ENCODE peak calls at places on chromosome 1, in nine cellular contexts. D, Q, U, N, G, S, R, E and Z are unnamed samples.

GRCh38 chr1:226424228-226425003 is 16.5 kb upstream of the PARP1 start:
- DNase-seq in S (peak; percentile 52), Q (peak; percentile 61), E (peak; percentile 45), G (peak; percentile 56), U (peak; percentile 72), D (no peak), R (no peak), N (peak; percentile 39), Z (peak; percentile 61)

GRCh38 chr1:89369331-89369730 is 5.5 kb downstream of the GBP6 start:
- DNase-seq in U (no peak), G (no peak), N (no peak), D (no peak), R (no peak), Q (no peak), S (no peak), E (no peak), Z (no peak)

GRCh38 chr1:226628624-226629155 is 80.1 kb downstream of the STUM start:
- DNase-seq in U (no peak), E (no peak), N (no peak), Q (no peak), R (peak; percentile 39), G (no peak), D (no peak), S (no peak), Z (no peak)

GRCh38 chr1:247322849-247323586 is 8.6 kb downstream of the ZNF496 start:
- DNase-seq in E (no peak), Q (no peak), G (peak; percentile 39), D (no peak), S (no peak), U (no peak), N (no peak), R (no peak), Z (no peak)

GRCh38 chr1:42922687-42923366 is 35.8 kb downstream of the SLC2A1 start:
- DNase-seq in U (peak; percentile 67), N (peak; percentile 63), R (no peak), Q (peak; percentile 76), D (peak; percentile 85), G (peak; percentile 84), E (peak; percentile 85), S (peak; percentile 58), Z (peak; percentile 79)

GRCh38 chr1:245997471-245998258 is 509.4 kb downstream of the SMYD3 start:
- DNase-seq in G (no peak), N (peak; percentile 73), D (no peak), S (peak; percentile 88), R (peak; percentile 88), E (no peak), Q (no peak), U (peak; percentile 46), Z (peak; percentile 64)

GRCh38 chr1:35777109-35777508 is 7.3 kb upstream of the CLSPN start:
- DNase-seq in G (no peak), S (no peak), Q (no peak), N (no peak), D (no peak), R (no peak), E (peak; percentile 15), U (no peak), Z (no peak)

GRCh38 chr1:93340090-93340489 is 5.6 kb upstream of the DR1 start:
- DNase-seq in U (no peak), E (no peak), G (no peak), S (no peak), N (no peak), Q (no peak), D (no peak), R (no peak), Z (no peak)

GRCh38 chr1:203441811-203442210 is 33.8 kb upstream of the PRELP start:
- DNase-seq in S (no peak), D (peak; percentile 94), Q (no peak), G (no peak), U (no peak), E (no peak), N (no peak), R (no peak), Z (no peak)

GRCh38 chr1:160244209-160244608 is 18.1 kb downstream of the DCAF8 start:
- DNase-seq in S (no peak), U (no peak), G (no peak), N (no peak), E (no peak), R (no peak), D (no peak), Q (no peak), Z (no peak)

GRCh38 chr1:192086643-192087042 is 71.6 kb upstream of the RGS18 start:
- DNase-seq in S (no peak), D (no peak), N (no peak), U (no peak), G (no peak), Q (no peak), E (no peak), R (no peak), Z (no peak)

GRCh38 chr1:154557939-154558609 is 388 bp downstream of the UBE2Q1 start:
- DNase-seq in G (no peak), E (peak; percentile 61), R (peak; percentile 58), N (peak; percentile 21), U (peak; percentile 61), Q (peak; percentile 32), D (peak; percentile 64), S (peak; percentile 29), Z (peak; percentile 35)

GRCh38 chr1:16367258-16367967 is 371 bp downstream of the SZRD1 start:
- DNase-seq in E (peak; percentile 97), S (peak; percentile 95), G (peak; percentile 82), U (peak; percentile 75), N (peak; percentile 87), D (peak; percentile 84), Q (peak; percentile 88), R (peak; percentile 74), Z (peak; percentile 90)

DNA sequence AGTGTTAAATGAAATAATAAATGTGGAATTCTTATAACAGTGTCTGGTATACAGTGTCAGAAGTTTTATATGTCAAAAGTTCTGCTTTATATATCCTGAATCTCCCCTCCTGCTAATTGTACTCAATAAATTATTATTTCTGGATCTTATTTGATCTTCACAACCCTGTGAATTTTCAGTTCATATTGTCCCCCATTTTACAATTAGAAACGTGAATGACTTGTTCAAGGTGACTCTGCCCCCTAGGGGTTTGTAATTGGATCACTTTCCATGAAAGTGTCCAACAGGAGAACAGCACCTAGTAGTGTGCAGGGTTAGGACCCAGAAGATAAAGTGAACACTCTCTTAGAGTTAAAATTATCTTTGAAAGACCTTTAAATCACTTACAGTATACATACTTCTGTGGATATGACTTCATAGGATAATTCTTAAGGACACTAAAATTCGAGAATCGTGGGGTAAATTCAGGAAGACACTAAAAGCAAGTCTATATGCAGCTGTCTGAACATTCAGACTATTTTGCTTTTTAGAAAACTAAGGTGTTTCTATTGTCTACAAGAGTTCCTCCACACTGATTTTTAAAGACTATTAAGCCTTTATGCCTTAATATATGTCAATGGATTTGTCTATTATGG is 4.5 kb upstream of the DDR2 start:
- DNase-seq in D (peak; percentile 46), R (no peak), E (peak; percentile 60), G (peak; percentile 37), U (peak; percentile 36), N (peak; percentile 66), S (peak; percentile 58), Q (peak; percentile 47), Z (peak; percentile 73)
- TF ChIP-seq CTCF in D (peak; percentile 64), R (no peak), E (peak; percentile 40), G (peak; percentile 59), U (peak; percentile 50), N (peak; percentile 63), S (peak; percentile 41), Q (peak; percentile 74), Z (peak; percentile 54)

GRCh38 chr1:236645016-236645680 is 40.8 kb upstream of the HEATR1 start:
- DNase-seq in U (no peak), N (no peak), R (no peak), E (no peak), D (no peak), G (no peak), S (no peak), Q (no peak), Z (no peak)
- H3K4me3 ChIP-seq in U (no peak overlapping the region), N (no peak overlapping the region), R (no peak overlapping the region), E (no peak overlapping the region), D (no peak overlapping the region), G (no peak overlapping the region), S (no peak overlapping the region), Q (no peak overlapping the region), Z (no peak overlapping the region)

GRCh38 chr1:85705940-85706339 is 2.3 kb downstream of the ZNHIT6 start:
- DNase-seq in D (no peak), E (no peak), G (no peak), Q (no peak), U (no peak), N (no peak), R (no peak), S (no peak), Z (no peak)

GRCh38 chr1:85708826-85709222 is 591 bp upstream of the ZNHIT6 start:
- DNase-seq in Q (peak; percentile 67), N (no peak), U (no peak), D (no peak), R (no peak), E (no peak), S (no peak), G (no peak), Z (no peak)

GRCh38 chr1:85707267-85707989 is 805 bp downstream of the ZNHIT6 start:
- DNase-seq in E (peak; percentile 13), U (peak; percentile 0), D (no peak), Q (no peak), S (no peak), G (no peak), N (no peak), R (no peak), Z (peak; percentile 14)

DNA sequence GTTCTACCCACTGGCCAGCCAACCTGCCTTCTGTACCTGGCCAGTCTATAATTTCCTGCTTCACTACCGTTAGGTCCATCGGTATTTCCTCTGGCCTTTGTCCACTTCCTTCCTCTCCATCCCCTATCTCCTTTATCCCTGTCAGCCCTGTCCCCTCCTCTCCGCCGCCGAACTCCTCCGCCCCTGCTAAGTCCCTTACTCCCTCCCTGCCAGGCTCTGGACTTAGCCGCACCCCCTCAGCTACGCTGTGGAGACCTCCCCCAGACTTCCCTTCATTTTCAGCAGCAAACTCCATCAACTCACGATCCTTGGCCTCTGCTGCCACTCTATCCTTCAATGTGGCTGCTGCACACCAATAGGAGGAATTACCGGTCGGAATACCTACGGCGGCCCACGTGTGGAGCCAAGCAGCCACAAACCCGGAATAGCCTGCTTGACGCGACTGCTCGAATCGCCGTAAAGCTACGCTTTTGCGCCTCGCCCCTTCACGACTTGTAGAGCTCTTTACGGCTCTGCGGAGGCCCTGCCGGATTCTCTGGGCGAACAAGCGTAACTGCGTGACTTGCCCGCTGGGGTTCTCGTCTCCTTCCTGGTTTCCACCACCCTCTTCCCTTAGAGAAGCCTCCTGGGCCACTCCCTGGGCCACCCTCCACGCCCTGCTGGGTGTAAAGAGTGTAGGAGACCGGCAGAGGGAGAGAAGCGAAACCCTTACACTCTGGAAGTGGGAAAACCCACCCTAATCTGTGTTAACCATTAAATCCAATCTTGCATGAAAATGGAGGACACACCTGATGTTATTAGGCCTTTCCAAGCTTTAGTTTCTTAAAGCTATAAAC is at the start of gene ZNHIT6:
- DNase-seq in R (peak; percentile 91), G (peak; percentile 97), N (peak; percentile 98), U (peak; percentile 96), Q (peak; percentile 86), S (peak; percentile 97), E (peak; percentile 97), D (peak; percentile 96), Z (peak; percentile 99)
- TF ChIP-seq CTCF in R (no peak), G (peak; percentile 47), N (peak; percentile 33), U (peak; percentile 48), Q (peak; percentile 70), S (peak; percentile 51), E (peak; percentile 20), D (peak; percentile 44), Z (peak; percentile 56)

DNA sequence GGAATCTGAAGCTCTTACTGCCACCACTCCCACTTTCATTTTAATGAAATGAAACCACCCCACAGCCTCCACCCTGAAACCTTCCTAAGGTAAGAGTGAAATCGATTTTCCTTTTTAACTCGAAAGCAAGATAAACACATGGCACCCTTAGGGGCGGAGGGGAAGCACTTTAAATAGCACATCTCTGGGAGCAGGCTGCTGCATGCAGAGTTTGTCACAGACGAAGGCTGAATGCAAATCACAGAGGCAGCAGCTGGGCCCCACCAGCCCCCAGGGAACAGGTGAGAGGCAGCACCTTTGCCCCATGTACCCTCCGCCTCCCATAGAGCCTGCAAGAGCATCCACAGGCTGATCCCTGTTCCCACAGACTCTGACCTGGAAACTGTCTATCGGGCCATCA is 60.0 kb upstream of the GRIK3 start:
- DNase-seq in G (no peak), E (peak; percentile 68), S (no peak), D (no peak), N (no peak), U (no peak), Q (no peak), R (no peak), Z (no peak)
- H3K4me3 ChIP-seq in G (no peak overlapping the region), E (no peak overlapping the region), S (no peak overlapping the region), D (no peak overlapping the region), N (no peak overlapping the region), U (no peak overlapping the region), Q (no peak overlapping the region), R (no peak overlapping the region), Z (no peak overlapping the region)